ENCODE peak calls at places on chromosome 7, in four cellular contexts. One of them, this sample, is unnamed.

GRCh38 chr7:22866965-22867364 is 44.3 kb upstream of the TOMM7 start:
- DNase-seq in GM12878: no peak
- DNase-seq in HepG2: no peak
- DNase-seq in HCT116: no peak
- DNase-seq in this sample: no peak

GRCh38 chr7:30286749-30287148 is 2.4 kb downstream of the ZNRF2 start:
- DNase-seq in GM12878: no peak
- DNase-seq in HepG2: no peak
- DNase-seq in HCT116: no peak
- DNase-seq in this sample: no peak

GRCh38 chr7:137703291-137704010 is 143.3 kb downstream of the DGKI start:
- DNase-seq in GM12878: no peak
- DNase-seq in HepG2: no peak
- DNase-seq in HCT116: no peak
- DNase-seq in this sample: no peak

GRCh38 chr7:70578131-70578530 is 553.8 kb upstream of the GALNT17 start:
- DNase-seq in GM12878: no peak
- DNase-seq in HepG2: no peak
- DNase-seq in HCT116: no peak
- DNase-seq in this sample: no peak

GRCh38 chr7:35691827-35692307 is 3.1 kb downstream of the HERPUD2 start:
- DNase-seq in GM12878: no peak
- DNase-seq in HepG2: peak; percentile 54
- DNase-seq in HCT116: no peak
- DNase-seq in this sample: no peak

GRCh38 chr7:75879771-75880184 is 944 bp downstream of the RHBDD2 start:
- DNase-seq in GM12878: no peak
- DNase-seq in HepG2: no peak
- DNase-seq in HCT116: no peak
- DNase-seq in this sample: no peak

GRCh38 chr7:15607541-15608210 is 45.9 kb upstream of the AGMO start:
- DNase-seq in GM12878: no peak
- DNase-seq in HepG2: no peak
- DNase-seq in HCT116: no peak
- DNase-seq in this sample: no peak

GRCh38 chr7:76272872-76273271 is 29.6 kb upstream of the HSPB1 start:
- DNase-seq in GM12878: no peak
- DNase-seq in HepG2: no peak
- DNase-seq in HCT116: no peak
- DNase-seq in this sample: no peak

GRCh38 chr7:95899919-95900513 is 127.7 kb downstream of the DYNC1I1 start:
- DNase-seq in GM12878: no peak
- DNase-seq in HepG2: peak; percentile 3
- DNase-seq in HCT116: no peak
- DNase-seq in this sample: no peak

GRCh38 chr7:137844690-137845425 is 1.9 kb downstream of the DGKI start:
- DNase-seq in GM12878: no peak
- DNase-seq in HepG2: no peak
- DNase-seq in HCT116: no peak
- DNase-seq in this sample: no peak

GRCh38 chr7:96486681-96487080 is 164.8 kb upstream of the SLC25A13 start:
- DNase-seq in GM12878: no peak
- DNase-seq in HepG2: no peak
- DNase-seq in HCT116: no peak
- DNase-seq in this sample: peak; percentile 37

GRCh38 chr7:143002856-143003255 is 24.1 kb downstream of the OR9A2 start:
- DNase-seq in GM12878: no peak
- DNase-seq in HepG2: no peak
- DNase-seq in HCT116: no peak
- DNase-seq in this sample: no peak

GRCh38 chr7:24245362-24245761 is 38.6 kb upstream of the NPY start:
- DNase-seq in GM12878: no peak
- DNase-seq in HepG2: no peak
- DNase-seq in HCT116: no peak
- DNase-seq in this sample: no peak

GRCh38 chr7:18654709-18655108 is 159.2 kb downstream of the HDAC9 start:
- DNase-seq in GM12878: no peak
- DNase-seq in HepG2: no peak
- DNase-seq in HCT116: no peak
- DNase-seq in this sample: no peak

GRCh38 chr7:18653381-18654155 is 158.0 kb downstream of the HDAC9 start:
- DNase-seq in GM12878: no peak
- DNase-seq in HepG2: no peak
- DNase-seq in HCT116: no peak
- DNase-seq in this sample: no peak

GRCh38 chr7:18659746-18660145 is 164.2 kb downstream of the HDAC9 start:
- DNase-seq in GM12878: no peak
- DNase-seq in HepG2: no peak
- DNase-seq in HCT116: no peak
- DNase-seq in this sample: no peak

GRCh38 chr7:18655506-18655905 is 160.0 kb downstream of the HDAC9 start:
- DNase-seq in GM12878: no peak
- DNase-seq in HepG2: no peak
- DNase-seq in HCT116: no peak
- DNase-seq in this sample: no peak

DNA sequence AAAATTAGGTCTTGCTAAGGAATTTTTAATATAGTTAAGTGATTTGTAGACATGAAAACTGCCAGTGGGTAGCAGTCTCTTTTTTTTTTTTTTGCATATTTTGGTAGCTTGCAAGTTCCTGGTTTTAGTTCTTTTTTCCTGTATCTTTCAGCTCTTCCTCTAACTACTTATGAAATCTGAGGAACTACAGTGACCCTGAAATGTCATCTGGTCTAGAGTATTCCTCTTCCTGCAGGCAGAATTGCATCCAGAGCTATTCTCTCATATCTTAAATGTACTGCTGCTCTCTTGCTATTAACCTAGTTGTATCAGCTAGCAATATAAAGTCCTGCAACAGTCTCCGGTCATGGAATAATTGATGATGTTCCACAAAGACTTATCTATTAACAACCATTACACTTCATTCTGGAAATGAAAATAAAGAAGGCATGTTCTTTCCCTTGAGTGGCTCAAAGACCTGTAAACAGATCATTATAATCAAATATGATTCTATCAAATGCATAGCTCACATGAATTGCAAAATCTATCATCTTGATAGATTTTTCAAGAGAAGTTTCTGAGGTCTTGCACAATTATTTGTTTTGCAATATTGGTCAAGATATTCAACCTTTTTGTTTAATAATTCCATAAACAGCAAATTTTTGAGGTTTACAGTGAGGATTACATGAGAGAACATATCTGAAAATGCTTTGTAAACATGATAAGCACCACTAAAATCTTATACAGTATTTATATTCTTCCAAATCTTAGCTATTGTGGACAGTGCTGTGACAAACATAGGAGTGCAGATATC is 160.6 kb downstream of the HDAC9 start:
- DNase-seq in GM12878: no peak
- DNase-seq in HepG2: no peak
- DNase-seq in HCT116: no peak
- DNase-seq in this sample: no peak
- TF ChIP-seq JUND in GM12878: no peak
- TF ChIP-seq JUND in HepG2: no peak
- TF ChIP-seq JUND in HCT116: no peak
- TF ChIP-seq JUND in this sample: no peak

GRCh38 chr7:127682140-127682539 is 30.1 kb downstream of the SND1 start:
- DNase-seq in GM12878: no peak
- DNase-seq in HepG2: no peak
- DNase-seq in HCT116: no peak
- DNase-seq in this sample: no peak

GRCh38 chr7:127678330-127678729 is 26.3 kb downstream of the SND1 start:
- DNase-seq in GM12878: no peak
- DNase-seq in HepG2: no peak
- DNase-seq in HCT116: no peak
- DNase-seq in this sample: no peak

GRCh38 chr7:127677433-127678230 is 25.6 kb downstream of the SND1 start:
- DNase-seq in GM12878: no peak
- DNase-seq in HepG2: no peak
- DNase-seq in HCT116: no peak
- DNase-seq in this sample: no peak

GRCh38 chr7:127680983-127681382 is 29.0 kb downstream of the SND1 start:
- DNase-seq in GM12878: no peak
- DNase-seq in HepG2: no peak
- DNase-seq in HCT116: no peak
- DNase-seq in this sample: no peak

DNA sequence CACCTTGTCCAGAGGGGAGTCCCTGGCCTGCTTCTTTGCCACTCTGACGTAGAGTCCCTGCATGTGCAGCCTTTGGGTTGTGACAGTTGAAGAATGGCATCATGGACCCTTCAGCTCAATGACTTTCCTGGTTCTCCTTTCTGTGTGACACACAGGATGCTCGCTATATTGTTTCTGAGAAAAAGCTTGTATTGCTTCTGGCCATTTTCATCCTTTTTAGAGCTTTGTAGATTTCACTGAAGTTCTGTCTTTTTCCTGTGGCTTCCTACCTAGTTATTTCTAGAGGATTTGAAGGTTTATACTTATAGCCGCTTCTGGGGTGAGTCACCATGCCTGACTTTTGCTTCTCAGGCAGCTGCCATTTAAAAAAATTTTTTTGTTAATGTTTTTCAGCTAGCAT is 27.0 kb downstream of the SND1 start:
- DNase-seq in GM12878: peak; percentile 49
- DNase-seq in HepG2: no peak
- DNase-seq in HCT116: no peak
- DNase-seq in this sample: no peak
- TF ChIP-seq JUND in GM12878: no peak
- TF ChIP-seq JUND in HepG2: no peak
- TF ChIP-seq JUND in HCT116: no peak
- TF ChIP-seq JUND in this sample: no peak

GRCh38 chr7:116086547-116086946 is 56.0 kb upstream of the TFEC start:
- DNase-seq in GM12878: no peak
- DNase-seq in HepG2: no peak
- DNase-seq in HCT116: no peak
- DNase-seq in this sample: no peak

GRCh38 chr7:116087291-116087690 is 56.7 kb upstream of the TFEC start:
- DNase-seq in GM12878: no peak
- DNase-seq in HepG2: no peak
- DNase-seq in HCT116: no peak
- DNase-seq in this sample: no peak

GRCh38 chr7:116087984-116088383 is 57.4 kb upstream of the TFEC start:
- DNase-seq in GM12878: no peak
- DNase-seq in HepG2: no peak
- DNase-seq in HCT116: no peak
- DNase-seq in this sample: no peak

GRCh38 chr7:116093516-116094301 is 63.1 kb upstream of the TFEC start:
- DNase-seq in GM12878: no peak
- DNase-seq in HepG2: no peak
- DNase-seq in HCT116: no peak
- DNase-seq in this sample: no peak

GRCh38 chr7:116089293-116089692 is 58.7 kb upstream of the TFEC start:
- DNase-seq in GM12878: no peak
- DNase-seq in HepG2: no peak
- DNase-seq in HCT116: no peak
- DNase-seq in this sample: no peak
- TF ChIP-seq JUND in GM12878: no peak
- TF ChIP-seq JUND in HepG2: no peak
- TF ChIP-seq JUND in HCT116: no peak
- TF ChIP-seq JUND in this sample: no peak

DNA sequence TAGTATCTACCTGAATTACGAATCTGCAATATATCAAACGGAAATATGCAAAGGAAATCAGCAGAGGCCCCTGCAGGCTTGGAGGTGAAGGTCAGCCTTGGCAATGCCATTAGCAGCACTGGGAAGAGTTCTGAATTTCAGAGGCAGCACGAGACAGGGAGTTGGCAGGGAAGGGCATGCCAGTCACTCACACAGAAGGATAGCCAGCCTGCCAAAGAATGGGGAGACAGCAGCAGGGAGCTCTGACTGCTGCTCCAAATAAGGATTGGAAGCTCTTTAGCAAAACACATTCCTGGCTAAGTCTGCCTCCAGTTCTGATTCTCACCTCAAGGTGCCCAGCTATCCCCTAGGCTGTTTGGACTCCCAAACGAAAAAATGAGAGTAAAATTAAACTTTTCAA is 188.0 kb downstream of the PDE1C start:
- DNase-seq in GM12878: no peak
- DNase-seq in HepG2: no peak
- DNase-seq in HCT116: no peak
- DNase-seq in this sample: peak; percentile 9
- TF ChIP-seq JUND in GM12878: no peak
- TF ChIP-seq JUND in HepG2: no peak
- TF ChIP-seq JUND in HCT116: no peak
- TF ChIP-seq JUND in this sample: no peak

DNA sequence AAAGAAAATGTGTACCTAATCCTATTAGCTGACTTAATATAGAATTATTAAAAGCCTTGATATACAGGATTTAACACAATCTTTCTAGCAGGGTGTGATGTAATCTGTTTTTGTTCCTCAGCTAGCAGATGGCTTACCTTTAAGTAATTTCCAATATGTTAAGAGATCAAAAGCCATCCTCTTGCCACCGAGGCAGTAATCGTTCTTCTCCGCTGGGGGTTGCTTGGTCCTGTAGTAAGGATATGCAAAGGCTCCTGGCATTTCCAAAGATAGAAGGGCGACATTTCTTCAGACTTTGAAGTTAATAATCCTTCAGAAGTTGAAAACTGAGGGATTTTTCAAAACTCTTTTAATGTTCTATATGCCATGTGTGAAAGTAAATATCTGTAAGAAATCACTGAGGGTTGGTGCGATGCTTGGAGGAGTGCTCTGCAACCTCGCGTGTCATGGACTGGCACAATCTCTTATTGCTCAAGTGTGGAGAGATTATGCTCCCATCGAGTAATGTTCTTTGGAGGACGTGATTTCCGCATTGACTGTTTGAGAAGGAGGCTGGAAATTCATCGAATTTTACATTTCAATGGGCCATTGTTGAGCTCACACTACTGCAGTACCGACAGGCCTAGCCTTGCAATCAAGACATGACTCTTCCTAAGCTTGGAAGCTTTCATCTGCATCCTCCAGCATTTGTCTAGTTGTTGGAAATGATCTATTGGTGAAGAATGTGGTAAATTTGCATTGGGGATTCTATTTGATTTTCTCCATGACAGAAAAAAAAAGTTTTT is 156.6 kb downstream of the FZD1 start:
- DNase-seq in GM12878: no peak
- DNase-seq in HepG2: no peak
- DNase-seq in HCT116: no peak
- DNase-seq in this sample: no peak
- TF ChIP-seq JUND in GM12878: no peak
- TF ChIP-seq JUND in HepG2: no peak
- TF ChIP-seq JUND in HCT116: no peak
- TF ChIP-seq JUND in this sample: no peak